ENCODE peak calls at places on chromosomes 5 and 9, in eight cellular contexts. H is epithelial cell of esophagus, V is fibroblast of pulmonary artery, S is cardiac muscle cell, L is AG09309, W is astrocyte of the spinal cord, G is MM.1S, I is body of pancreas. K is an unnamed sample.

GRCh38 chr9:128244443-128245226 is 31.2 kb downstream of the GOLGA2 start:
- DNase-seq in H (no peak), V (peak), S (peak), L (peak), W (peak), G (no peak), I (peak), K (peak)

GRCh38 chr5:61280205-61280604 is 51.9 kb upstream of the ZSWIM6 start:
- DNase-seq in H (peak), V (peak), S (peak), L (no peak), W (peak), G (no peak), I (peak), K (no peak)

GRCh38 chr5:160311491-160312138 is 749 bp downstream of the CCNJL start:
- DNase-seq in H (no peak), V (peak), S (peak), L (no peak), W (peak), G (no peak), I (no peak), K (no peak)

GRCh38 chr5:157085930-157086329 is 22.9 kb downstream of the HAVCR2 start:
- DNase-seq in H (no peak), V (no peak), S (no peak), L (no peak), W (no peak), G (no peak), I (no peak), K (no peak)

GRCh38 chr5:1878050-1878849 is 4.5 kb downstream of the IRX4 start:
- DNase-seq in H (no peak), V (no peak), S (no peak), L (no peak), W (no peak), G (no peak), I (no peak), K (no peak)

GRCh38 chr9:134814598-134815215 is 65.9 kb upstream of the FCN2 start:
- DNase-seq in H (no peak), V (peak), S (no peak), L (peak), W (peak), G (no peak), I (no peak), K (no peak)

GRCh38 chr5:57816108-57816507 is 333.5 kb upstream of the ACTBL2 start:
- DNase-seq in H (peak), V (peak), S (peak), L (peak), W (peak), G (no peak), I (no peak), K (peak)

GRCh38 chr5:40446910-40447309 is 232.8 kb upstream of the PTGER4 start:
- DNase-seq in H (peak), V (peak), S (peak), L (peak), W (peak), G (no peak), I (no peak), K (no peak)

GRCh38 chr5:139763584-139764249 is 31.9 kb upstream of the PSD2 start:
- DNase-seq in H (no peak), V (no peak), S (no peak), L (no peak), W (no peak), G (no peak), I (no peak), K (no peak)

GRCh38 chr9:13967011-13967410 is 346.9 kb downstream of the NFIB start:
- DNase-seq in H (no peak), V (peak), S (peak), L (no peak), W (peak), G (no peak), I (no peak), K (no peak)
- TF ChIP-seq CTCF in H (no peak), V (no peak), S (no peak), L (no peak), W (no peak), G (no peak), I (no peak), K (no peak)

DNA sequence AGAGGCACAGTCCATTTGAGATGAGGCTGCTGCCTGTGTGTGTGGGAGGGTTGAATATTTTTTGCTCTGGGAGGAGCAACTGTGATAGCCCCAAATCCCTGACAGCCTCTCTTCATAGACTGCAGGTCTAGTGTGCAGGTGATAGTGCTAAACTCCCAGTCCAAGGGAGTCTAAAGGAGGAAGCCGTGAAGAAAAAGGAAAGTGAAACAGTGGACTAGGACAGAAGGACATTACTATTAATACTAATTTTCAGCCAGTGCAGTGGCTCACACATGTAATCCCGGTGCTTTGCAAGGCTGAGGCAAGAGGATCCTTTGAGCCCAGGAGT is 295.0 kb downstream of the PDE4D start:
- DNase-seq in H (no peak), V (peak), S (peak), L (no peak), W (no peak), G (peak), I (no peak), K (no peak)
- H3K4me3 ChIP-seq in H (no peak), V (peak), S (no peak), L (no peak), W (no peak), G (peak), I (no peak), K (no peak)

DNA sequence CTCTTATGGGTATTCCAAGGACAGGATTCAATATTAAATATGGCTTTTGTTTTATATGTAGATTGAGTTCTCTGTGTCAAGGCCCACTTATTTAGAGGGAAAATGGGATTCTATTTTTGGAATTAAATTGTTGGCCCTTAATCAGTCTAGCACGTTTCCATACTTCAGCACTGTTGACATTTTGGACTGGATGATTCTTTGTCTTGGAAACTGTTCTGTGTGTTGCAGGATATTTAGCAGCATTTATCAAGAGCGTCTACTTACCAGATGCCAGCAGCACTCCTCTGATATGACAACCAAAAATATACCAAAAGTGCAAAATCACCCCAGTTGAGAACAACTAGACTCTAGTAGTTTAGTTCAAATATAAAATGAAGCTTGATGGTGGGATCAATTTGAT is 1027.0 kb upstream of the COX7C start:
- DNase-seq in H (no peak), V (no peak), S (no peak), L (no peak), W (no peak), G (no peak), I (no peak), K (no peak)
- TF ChIP-seq CTCF in H (no peak), V (no peak), S (no peak), L (no peak), W (no peak), G (no peak), I (no peak), K (no peak)

DNA sequence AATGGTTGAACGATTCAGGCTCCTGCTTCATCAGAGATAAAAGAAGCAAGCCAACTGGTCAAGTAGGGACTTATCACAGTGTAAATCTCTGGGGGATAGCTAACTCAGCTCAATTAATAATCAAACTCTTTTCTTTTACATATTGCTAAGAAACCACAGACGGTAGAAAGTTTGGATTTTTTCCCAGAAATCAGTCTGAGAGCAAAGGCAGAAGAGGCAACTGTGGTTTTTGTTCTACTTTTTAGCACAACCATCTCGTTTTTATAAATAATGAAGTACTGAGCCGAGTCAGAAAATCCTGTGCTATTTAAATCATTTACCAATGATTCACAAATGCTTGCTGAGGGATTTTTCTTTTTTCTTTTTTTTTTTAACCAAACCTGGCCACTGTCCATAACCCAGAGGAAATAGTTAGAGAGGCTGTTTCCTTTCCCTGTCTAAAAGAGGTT is 264.8 kb upstream of the FAM174A start:
- DNase-seq in H (no peak), V (peak), S (no peak), L (no peak), W (peak), G (no peak), I (no peak), K (no peak)
- H3K4me3 ChIP-seq in H (no peak), V (no peak), S (no peak), L (no peak), W (no peak), G (no peak), I (no peak), K (no peak)

GRCh38 chr5:13878357-13878756 is 66.1 kb downstream of the DNAH5 start:
- DNase-seq in H (no peak), V (no peak), S (no peak), L (no peak), W (no peak), G (no peak), I (no peak), K (no peak)
- TF ChIP-seq CTCF in H (no peak), V (no peak), S (no peak), L (peak), W (no peak), G (no peak), I (no peak), K (no peak)

GRCh38 chr9:125172351-125172750 is 17.3 kb downstream of the PPP6C start:
- DNase-seq in H (no peak), V (peak), S (peak), L (no peak), W (no peak), G (no peak), I (no peak), K (no peak)
- H3K4me3 ChIP-seq in H (no peak), V (no peak), S (no peak), L (no peak), W (no peak), G (no peak), I (no peak), K (no peak)

DNA sequence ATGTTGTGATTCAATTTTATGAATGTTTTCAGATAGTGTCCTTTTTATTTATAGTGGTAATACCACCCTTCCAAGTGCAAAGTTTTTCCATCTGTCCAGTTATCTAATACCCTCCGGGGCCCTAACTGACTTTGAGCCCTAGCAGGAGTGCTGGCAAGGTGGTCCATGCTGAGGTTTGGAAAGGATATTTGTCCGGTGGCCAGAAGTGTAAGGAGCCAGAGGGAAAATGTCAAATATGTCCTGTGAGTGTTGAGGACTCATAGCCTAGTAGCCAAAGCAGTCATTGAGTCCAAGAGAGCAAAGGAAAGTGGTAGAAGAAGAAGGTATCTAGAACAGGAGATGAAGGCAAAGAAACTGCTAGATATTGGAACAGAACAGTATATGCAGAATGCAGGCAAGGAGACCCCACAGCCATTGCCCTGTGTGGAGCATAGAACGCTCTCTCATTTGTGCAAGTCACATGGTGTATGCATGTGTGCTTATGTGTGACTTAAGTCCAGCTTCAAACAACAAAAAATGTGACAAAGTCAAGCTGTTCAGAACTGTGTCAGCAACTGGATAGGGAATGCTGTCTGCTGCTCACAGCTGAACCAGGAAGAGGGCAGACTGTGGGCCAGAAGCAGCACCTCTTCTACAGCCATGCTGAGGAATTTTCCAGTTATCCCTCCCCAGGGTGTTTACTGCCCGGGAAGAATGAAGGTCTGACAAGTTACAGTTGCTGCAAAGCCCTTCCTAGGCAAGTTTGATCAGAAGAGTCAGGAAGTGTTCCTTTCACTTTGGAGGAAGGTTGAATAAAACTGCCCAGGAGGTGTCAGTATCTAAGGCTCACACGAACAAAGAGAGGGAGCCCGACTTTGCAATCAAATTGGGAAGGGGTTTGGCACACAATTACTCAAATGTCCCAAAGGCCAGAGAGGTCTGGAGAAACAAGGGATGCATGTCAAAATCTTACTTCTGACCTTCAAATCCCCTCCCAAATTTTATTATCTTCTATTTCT is 463.3 kb upstream of the DMAC1 start:
- DNase-seq in H (no peak), V (no peak), S (no peak), L (no peak), W (no peak), G (no peak), I (no peak), K (no peak)
- TF ChIP-seq CTCF in H (no peak), V (no peak), S (no peak), L (no peak), W (no peak), G (no peak), I (no peak), K (no peak)

DNA sequence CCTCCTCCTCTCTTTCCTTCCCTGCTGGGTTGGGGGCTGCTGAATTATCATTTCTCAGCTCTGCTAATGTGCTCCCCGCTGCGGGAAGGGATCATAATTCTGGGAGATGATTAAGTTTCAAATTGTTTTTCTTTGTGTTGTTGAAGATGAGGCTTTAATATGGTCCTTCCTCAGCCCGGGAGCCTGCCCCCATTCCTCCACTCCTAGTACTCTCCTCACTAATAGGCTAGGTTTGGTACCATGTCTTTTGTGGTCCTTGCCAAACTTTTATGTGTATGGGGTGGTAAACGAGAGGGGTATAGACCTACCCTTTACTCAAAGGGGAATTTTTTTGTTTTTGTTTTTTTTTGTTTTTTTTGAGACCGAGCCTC is 5.7 kb upstream of the PCDH1 start:
- DNase-seq in H (no peak), V (no peak), S (no peak), L (no peak), W (no peak), G (no peak), I (no peak), K (no peak)
- H3K4me3 ChIP-seq in H (no peak), V (no peak), S (no peak), L (no peak), W (no peak), G (no peak), I (no peak), K (no peak)

DNA sequence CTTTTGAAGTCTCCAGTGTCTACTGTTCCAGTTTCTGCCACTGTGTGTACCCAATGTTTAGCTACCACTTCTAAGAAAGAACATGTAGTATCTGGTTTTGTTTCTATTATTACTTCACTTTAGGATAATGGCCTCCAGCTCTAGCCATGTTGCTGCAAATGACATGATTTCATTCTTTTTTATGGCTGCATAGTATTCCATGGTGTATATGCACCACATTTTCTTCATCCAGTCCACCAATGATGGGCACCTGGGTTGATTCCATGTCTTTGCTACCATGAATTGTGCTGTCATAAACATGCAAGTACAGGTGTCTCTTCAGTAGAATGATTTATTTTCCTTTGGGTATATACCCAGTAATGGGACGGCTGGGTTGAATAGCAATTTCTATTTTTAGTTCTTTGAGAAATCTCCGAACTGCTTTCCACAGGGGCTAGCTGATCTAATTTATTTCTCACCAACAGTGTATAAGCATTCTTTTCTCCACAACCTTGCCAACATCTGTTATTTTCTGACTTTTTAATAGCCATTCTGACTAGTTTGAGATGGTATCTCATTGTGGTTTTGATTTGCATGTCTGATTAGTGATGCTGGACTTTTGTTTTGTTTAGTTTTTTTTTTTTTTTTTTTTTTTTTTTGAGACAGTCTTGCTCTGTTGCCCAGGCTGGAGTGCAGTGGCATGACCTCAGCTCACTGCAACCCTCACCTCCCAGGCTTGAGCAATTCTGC is 68.9 kb downstream of the WDR41 start:
- DNase-seq in H (no peak), V (no peak), S (no peak), L (peak), W (peak), G (no peak), I (no peak), K (no peak)
- TF ChIP-seq CTCF in H (no peak), V (no peak), S (no peak), L (no peak), W (no peak), G (no peak), I (no peak), K (no peak)

K was measured in AG04449.